ENCODE peak calls at places on chromosome 7, in eight cellular contexts. A, K, R, Q, N, J, O and T are unnamed samples.

GRCh38 chr7:135320277-135320676 is 86.6 kb downstream of the STRA8 start:
- DNase-seq in A (peak; percentile 81), K (peak; percentile 49), R (no peak), Q (no peak), N (no peak), J (peak; percentile 81), O (no peak), T (no peak)

GRCh38 chr7:111242361-111242760 is 151.4 kb downstream of the LRRN3 start:
- DNase-seq in A (no peak), K (no peak), R (no peak), Q (no peak), N (no peak), J (no peak), O (no peak), T (no peak)

GRCh38 chr7:102472126-102473041 is 6.3 kb downstream of the POLR2J start:
- DNase-seq in A (no peak), K (no peak), R (no peak), Q (no peak), N (no peak), J (no peak), O (peak; percentile 9), T (no peak)

GRCh38 chr7:74252893-74253292 is 1.3 kb downstream of the RFC2 start:
- DNase-seq in A (no peak), K (no peak), R (no peak), Q (no peak), N (no peak), J (no peak), O (no peak), T (no peak)

GRCh38 chr7:100875356-100875751 is 451 bp downstream of the SRRT start:
- DNase-seq in A (peak; percentile 45), K (no peak), R (no peak), Q (peak; percentile 51), N (no peak), J (no peak), O (no peak), T (no peak)

GRCh38 chr7:155994253-155994811 is 182.1 kb upstream of the SHH start:
- DNase-seq in A (no peak), K (no peak), R (no peak), Q (no peak), N (no peak), J (no peak), O (no peak), T (no peak)

GRCh38 chr7:23246540-23246939 is at the start of gene GPNMB:
- DNase-seq in A (no peak), K (no peak), R (no peak), Q (no peak), N (no peak), J (peak; percentile 85), O (no peak), T (no peak)

GRCh38 chr7:149855368-149856305 is 17.5 kb downstream of the ZNF862 start:
- DNase-seq in A (no peak), K (no peak), R (no peak), Q (no peak), N (no peak), J (no peak), O (no peak), T (no peak)

GRCh38 chr7:91800389-91800788 is 80.1 kb downstream of the MTERF1 start:
- DNase-seq in A (peak; percentile 35), K (no peak), R (no peak), Q (no peak), N (no peak), J (no peak), O (no peak), T (no peak)

GRCh38 chr7:5229451-5230271 is 39.6 kb downstream of the WIPI2 start:
- DNase-seq in A (no peak), K (no peak), R (no peak), Q (no peak), N (no peak), J (no peak), O (no peak), T (no peak)

GRCh38 chr7:114760477-114760876 is 161.4 kb upstream of the MDFIC start:
- DNase-seq in A (no peak), K (no peak), R (no peak), Q (no peak), N (no peak), J (no peak), O (no peak), T (no peak)